ENCODE peak calls at places on chromosomes 1 and 21, in four cellular contexts. A is psoas muscle, H is lung, Q is transverse colon. X is an unnamed sample. For H3K9me3, the result is how much of the 10 kb centered on the place peaks cover.

GRCh38 chr1:209106237-209106741 is 477.2 kb upstream of the CAMK1G start:
- DNase-seq in Q (no peak), H (no peak), A (no peak), X (no peak)

GRCh38 chr1:46830665-46831322 is 31.9 kb downstream of the CYP4B1 start:
- DNase-seq in Q (no peak), H (no peak), A (no peak), X (no peak)

GRCh38 chr1:50279622-50280320 is 143.5 kb downstream of the DMRTA2 start:
- DNase-seq in Q (no peak), A (no peak), H (no peak), X (no peak)

GRCh38 chr1:178310685-178311105 is 186.1 kb downstream of the CLEC20A start:
- DNase-seq in Q (no peak), H (no peak), A (no peak), X (no peak)

GRCh38 chr1:201154389-201155165 is at the start of gene TMEM9:
- DNase-seq in H (peak), Q (peak), A (peak), X (peak)

GRCh38 chr1:110674337-110675059 is at the start of gene KCNA3:
- DNase-seq in Q (peak), A (peak), H (no peak), X (no peak)

GRCh38 chr1:32266926-32267645 is 16.0 kb downstream of the LCK start:
- DNase-seq in Q (no peak), H (no peak), A (no peak), X (no peak)

GRCh38 chr1:35452086-35452485 is 105.1 kb downstream of the KIAA0319L start:
- DNase-seq in Q (peak), A (peak), H (peak), X (no peak)

GRCh38 chr1:150159550-150159949 is 9.8 kb downstream of the PLEKHO1 start:
- DNase-seq in Q (peak), H (no peak), A (no peak), X (no peak)

GRCh38 chr1:183416850-183417690 is 1.1 kb downstream of the NMNAT2 start:
- DNase-seq in H (peak), Q (peak), A (peak), X (peak)

GRCh38 chr21:35525443-35525842 is 476.3 kb upstream of the RUNX1 start:
- DNase-seq in Q (no peak), A (no peak), H (no peak), X (no peak)

GRCh38 chr1:57881696-57882095 is 457.8 kb upstream of the DAB1 start:
- DNase-seq in Q (no peak), A (no peak), H (no peak), X (no peak)

GRCh38 chr1:53473463-53473862 is 14.3 kb downstream of the DMRTB1 start:
- DNase-seq in H (no peak), A (no peak), Q (no peak), X (no peak)

GRCh38 chr1:169483500-169483966 is 2.2 kb downstream of the SLC19A2 start:
- DNase-seq in Q (no peak), A (peak), H (no peak), X (peak)

GRCh38 chr1:84701366-84701765 is 11.1 kb upstream of the SSX2IP start:
- DNase-seq in Q (no peak), H (no peak), A (no peak), X (no peak)

GRCh38 chr21:31374430-31374829 is 30.4 kb upstream of the TIAM1 start:
- DNase-seq in A (no peak), Q (no peak), H (no peak), X (no peak)

GRCh38 chr1:218711884-218712674 is 366.9 kb downstream of the TGFB2 start:
- DNase-seq in A (peak), H (no peak), Q (peak), X (no peak)

GRCh38 chr1:183236158-183236725 is 50.2 kb downstream of the LAMC2 start:
- DNase-seq in A (no peak), Q (no peak), H (no peak), X (no peak)

GRCh38 chr1:48643193-48643592 is 133.5 kb downstream of the BEND5 start:
- DNase-seq in H (no peak), A (no peak), Q (no peak), X (no peak)

GRCh38 chr1:209383907-209384709 is 199.4 kb upstream of the CAMK1G start:
- DNase-seq in A (no peak), H (no peak), Q (no peak), X (no peak)

GRCh38 chr1:56385314-56385713 is 194.0 kb downstream of the PLPP3 start:
- DNase-seq in A (no peak), H (no peak), Q (no peak), X (no peak)

GRCh38 chr1:156033011-156033410 is 12.3 kb upstream of the SSR2 start:
- DNase-seq in H (no peak), A (no peak), Q (no peak), X (no peak)

GRCh38 chr1:1137256-1138045 is 21.6 kb upstream of the C1orf159 start:
- DNase-seq in A (no peak), H (no peak), Q (peak), X (no peak)

GRCh38 chr1:221117548-221117951 is 238.3 kb downstream of the HLX start:
- DNase-seq in A (peak), H (no peak), Q (no peak), X (peak)

GRCh38 chr1:156407344-156407743 is 38.3 kb downstream of the RHBG start:
- DNase-seq in H (no peak), Q (no peak), A (no peak), X (no peak)

GRCh38 chr1:14561014-14561693 is 37.3 kb upstream of the KAZN start:
- DNase-seq in Q (no peak), A (no peak), H (no peak), X (no peak)

GRCh38 chr21:38804617-38805281 is 980 bp upstream of the ETS2 start:
- DNase-seq in Q (peak), H (peak), A (peak), X (peak)

GRCh38 chr1:153880024-153880423 is 42.7 kb downstream of the GATAD2B start:
- DNase-seq in Q (no peak), A (no peak), H (no peak), X (no peak)

GRCh38 chr1:230127105-230128054 is 60.3 kb downstream of the GALNT2 start:
- DNase-seq in Q (no peak), A (no peak), H (no peak), X (no peak)

GRCh38 chr1:25232866-25233784 is 823 bp upstream of the SYF2 start:
- DNase-seq in A (peak), Q (peak), H (peak), X (no peak)

GRCh38 chr1:46487818-46488218 is 1.8 kb upstream of the DMBX1 start:
- DNase-seq in Q (no peak), A (no peak), H (no peak), X (no peak)

GRCh38 chr1:180229483-180230415 is at the start of gene LHX4:
- DNase-seq in Q (no peak), A (no peak), H (no peak), X (peak)

GRCh38 chr1:37673920-37674319 is 18.4 kb upstream of the CDCA8 start:
- DNase-seq in H (no peak), A (no peak), Q (no peak), X (no peak)

GRCh38 chr1:65001238-65001792 is 35.0 kb upstream of the JAK1 start:
- DNase-seq in Q (peak), H (peak), A (peak), X (peak)

GRCh38 chr1:174080819-174081218 is 58.7 kb upstream of the RC3H1 start:
- DNase-seq in Q (no peak), H (no peak), A (no peak), X (no peak)

GRCh38 chr1:204961765-204962419 is 81.1 kb upstream of the CNTN2 start:
- DNase-seq in H (no peak), A (no peak), Q (no peak), X (no peak)

GRCh38 chr1:16391408-16391807 is 24.4 kb downstream of the SZRD1 start:
- DNase-seq in Q (no peak), A (no peak), H (no peak), X (no peak)

DNA sequence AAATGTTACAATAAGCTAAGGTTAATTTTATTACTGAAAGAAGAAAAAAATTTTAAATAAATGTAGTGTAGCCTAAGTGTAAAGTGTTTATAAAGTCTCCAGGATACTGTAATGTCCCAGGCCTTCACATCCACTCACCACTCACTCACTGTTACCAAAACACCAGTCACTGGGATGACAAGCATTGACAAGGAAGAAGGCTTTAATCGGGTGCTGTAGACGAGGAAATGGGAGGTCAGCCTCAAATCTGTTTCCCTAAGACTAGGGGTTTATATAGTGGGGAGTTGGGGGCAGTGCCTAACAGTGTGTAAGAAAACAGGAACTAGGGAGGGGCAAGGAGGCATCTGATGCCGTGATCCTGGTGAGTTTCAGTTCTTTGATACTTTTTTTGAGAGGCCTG is 69.4 kb downstream of the CHRM3 start:
- DNase-seq in Q (no peak), A (no peak), H (no peak), X (no peak)
- H3K9me3 ChIP-seq in Q (under half), A (under half), H (under half), X (under half)

GRCh38 chr1:2942410-2942809 is 78.9 kb upstream of the ACTRT2 start:
- DNase-seq in Q (no peak), H (no peak), A (no peak), X (peak)
- H3K9me3 ChIP-seq in Q (under half), H (under half), A (under half), X (under half)

GRCh38 chr21:41879190-41879998 is at the start of gene PRDM15:
- DNase-seq in Q (peak), A (peak), H (peak), X (peak)
- H3K9me3 ChIP-seq in Q (under half), A (under half), H (under half), X (under half)

GRCh38 chr1:222557574-222557973 is 9.7 kb upstream of the HHIPL2 start:
- DNase-seq in H (no peak), A (no peak), Q (no peak), X (no peak)
- H3K9me3 ChIP-seq in H (under half), A (under half), Q (under half), X (under half)

DNA sequence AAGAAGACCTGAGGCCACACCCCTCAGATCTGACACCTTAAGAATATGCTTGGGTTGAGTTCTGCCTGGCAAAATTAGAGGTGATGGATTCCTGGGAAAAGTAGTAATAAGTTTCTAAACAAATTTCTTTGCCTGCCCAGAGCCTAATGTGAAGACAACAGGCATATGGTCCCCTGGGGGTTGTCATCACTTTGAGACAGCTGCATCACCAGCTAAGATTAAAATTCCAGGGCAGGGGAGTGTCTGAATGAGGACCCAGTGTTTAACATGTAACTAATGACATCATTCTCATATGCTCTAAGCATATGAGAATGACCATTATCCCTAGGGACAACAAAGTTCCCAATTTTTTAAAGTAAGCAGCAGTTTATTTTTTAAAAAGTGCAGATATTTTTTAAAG is 432.2 kb downstream of the PCP4 start:
- DNase-seq in A (no peak), H (no peak), Q (no peak), X (no peak)
- H3K9me3 ChIP-seq in A (under half), H (under half), Q (under half), X (under half)

DNA sequence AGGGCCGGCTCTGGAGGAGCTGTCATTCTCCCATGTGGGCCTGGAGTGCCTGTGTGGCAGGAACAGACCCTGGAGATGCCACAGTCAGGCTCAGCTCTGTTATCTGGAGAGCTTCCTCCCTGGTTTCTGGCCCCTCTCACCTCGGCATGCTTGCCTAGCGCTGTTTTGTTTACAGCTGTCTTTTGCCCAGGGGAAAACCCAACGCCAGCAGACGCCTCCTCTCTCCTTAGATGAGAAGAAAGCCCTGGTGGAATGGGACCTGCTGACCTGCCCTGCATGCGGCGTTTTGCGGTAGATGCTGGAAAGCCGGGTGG is 104.9 kb downstream of the CRYAA start:
- DNase-seq in Q (no peak), H (no peak), A (peak), X (no peak)
- H3K9me3 ChIP-seq in Q (under half), H (under half), A (under half), X (under half)

GRCh38 chr21:24738063-24738462 is 869.2 kb downstream of the MRPL39 start:
- DNase-seq in Q (no peak), H (no peak), A (no peak), X (no peak)
- H3K9me3 ChIP-seq in Q (under half), H (under half), A (under half), X (under half)

GRCh38 chr21:33998402-33998801 is 75.0 kb upstream of the MRPS6 start:
- DNase-seq in H (no peak), Q (no peak), A (no peak), X (no peak)
- H3K9me3 ChIP-seq in H (under half), Q (under half), A (under half), X (under half)

DNA sequence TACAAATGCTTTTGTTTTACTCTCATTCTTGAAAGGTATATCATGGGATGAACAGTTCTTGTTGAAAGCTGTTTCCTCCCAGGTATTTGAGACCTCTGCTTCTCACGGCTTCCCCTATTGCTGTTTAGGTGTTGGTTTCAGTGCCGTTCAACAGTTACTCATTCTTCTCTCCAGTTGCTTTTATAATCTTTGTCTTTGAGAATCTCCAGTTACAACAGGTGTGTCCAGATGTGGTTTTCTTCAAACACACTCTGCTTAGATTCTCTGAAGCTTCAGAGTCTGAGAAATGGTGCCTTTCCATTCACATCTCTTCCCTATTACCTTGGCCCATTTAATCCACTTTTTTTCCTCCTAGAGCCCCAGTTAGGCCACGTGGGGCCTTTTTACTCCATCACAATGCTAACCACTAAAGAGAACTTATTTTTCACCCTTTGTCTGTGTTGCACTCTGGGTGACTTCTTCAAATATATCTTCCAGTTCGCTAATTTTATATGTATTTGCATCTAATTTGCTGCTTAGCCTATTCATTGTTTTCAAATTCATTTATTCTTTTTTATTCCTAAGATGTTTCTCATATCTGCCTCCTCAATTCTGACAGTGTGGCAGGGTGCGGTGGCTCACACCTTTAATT is 46.7 kb upstream of the SLC19A1 start:
- DNase-seq in A (no peak), Q (no peak), H (no peak), X (no peak)
- H3K9me3 ChIP-seq in A (under half), Q (under half), H (under half), X (under half)

DNA sequence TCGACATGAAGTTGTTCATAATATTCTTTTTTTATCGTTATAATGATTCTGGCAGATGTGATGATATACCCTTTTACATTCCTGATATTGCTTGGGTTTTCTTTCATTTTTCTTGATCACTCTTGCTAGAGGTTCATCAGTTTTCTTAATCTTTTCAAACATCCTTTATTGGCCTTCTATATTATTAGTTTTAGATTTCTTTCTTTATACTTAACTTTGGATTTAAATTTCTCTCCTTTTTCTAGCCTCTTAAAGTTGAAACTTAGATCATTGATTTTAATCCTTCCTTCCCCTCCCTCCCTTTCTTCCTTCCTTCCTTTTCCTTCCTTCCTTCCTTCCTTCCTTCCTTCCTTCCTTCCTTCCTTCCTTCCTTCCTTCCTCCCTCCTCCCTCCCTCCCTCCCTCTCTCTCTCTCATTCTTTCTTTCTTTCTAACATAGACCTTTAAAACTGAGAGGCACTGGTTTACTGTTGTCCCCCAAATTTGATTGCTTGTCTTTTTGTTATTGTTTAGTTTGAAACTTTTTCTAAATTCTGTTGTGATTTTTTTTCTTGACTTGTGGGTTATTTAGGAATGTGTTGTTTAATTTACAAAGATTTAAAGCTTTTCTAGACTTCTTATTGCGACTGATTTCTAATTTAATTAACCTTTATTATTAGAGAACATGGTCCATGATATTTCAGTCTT is 31.6 kb downstream of the HOOK1 start:
- DNase-seq in Q (no peak), H (no peak), A (no peak), X (no peak)
- H3K9me3 ChIP-seq in Q (under half), H (under half), A (under half), X (under half)

X was measured in pancreas.